ENCODE peak calls at places on chromosomes 1 and 21, in five cellular contexts. U is heart left ventricle, K is BE2C, J is fibroblast of lung, Y is BJ. V is an unnamed sample.

GRCh38 chr1:205344010-205344808 is 12.5 kb downstream of the KLHDC8A start:
- DNase-seq in U (peak), K (peak), J (no peak), Y (no peak), V (no peak)

GRCh38 chr1:115668579-115668978 is 26.8 kb downstream of the VANGL1 start:
- DNase-seq in U (no peak), K (no peak), J (peak), Y (no peak), V (no peak)

GRCh38 chr1:214859647-214860046 is 222.9 kb upstream of the KCNK2 start:
- DNase-seq in U (no peak), K (peak), J (no peak), Y (no peak), V (no peak)

GRCh38 chr1:165543651-165544452 is at the start of gene LRRC52:
- DNase-seq in U (peak), K (peak), J (no peak), Y (no peak), V (no peak)

GRCh38 chr1:111334169-111334568 is 43.5 kb downstream of the CHIA start:
- DNase-seq in U (no peak), K (peak), J (peak), Y (no peak), V (peak)

GRCh38 chr1:2976180-2976562 is 45.1 kb upstream of the ACTRT2 start:
- DNase-seq in U (peak), K (no peak), J (no peak), Y (no peak), V (no peak)

GRCh38 chr21:32411366-32412161 is 942 bp upstream of the EVA1C start:
- DNase-seq in U (peak), K (no peak), J (peak), Y (no peak), V (no peak)

GRCh38 chr21:41447356-41447755 is 21.3 kb downstream of the MX1 start:
- DNase-seq in U (no peak), K (no peak), J (no peak), Y (no peak), V (no peak)

GRCh38 chr1:2602866-2603520 is 16.4 kb downstream of the PRXL2B start:
- DNase-seq in U (peak), K (no peak), J (no peak), Y (no peak), V (no peak)

GRCh38 chr1:228646717-228647522 is 88.4 kb upstream of the RHOU start:
- DNase-seq in U (peak), K (peak), J (peak), Y (no peak), V (peak)

GRCh38 chr1:205639567-205639966 is 7.8 kb upstream of the ELK4 start:
- DNase-seq in U (no peak), K (no peak), J (no peak), Y (no peak), V (no peak)

GRCh38 chr1:240608707-240609106 is 3.2 kb downstream of the GREM2 start:
- DNase-seq in U (no peak), K (peak), J (no peak), Y (no peak), V (no peak)

GRCh38 chr1:220929304-220929703 is 50.1 kb downstream of the HLX start:
- DNase-seq in U (no peak), K (no peak), J (no peak), Y (no peak), V (no peak)

GRCh38 chr1:62076286-62076685 is 118.4 kb upstream of the L1TD1 start:
- DNase-seq in U (no peak), K (peak), J (peak), Y (no peak), V (peak)

GRCh38 chr1:204162498-204163074 is 3.6 kb downstream of the REN start:
- DNase-seq in U (peak), K (peak), J (peak), Y (no peak), V (peak)

GRCh38 chr1:193111641-193112090 is 6.5 kb upstream of the GLRX2 start:
- DNase-seq in U (no peak), K (no peak), J (peak), Y (peak), V (peak)

GRCh38 chr1:78047631-78048030 is 1.9 kb downstream of the GIPC2 start:
- DNase-seq in U (no peak), K (no peak), J (no peak), Y (no peak), V (no peak)

GRCh38 chr1:226692868-226693267 is 46.2 kb downstream of the ITPKB start:
- DNase-seq in U (no peak), K (no peak), J (no peak), Y (no peak), V (no peak)

GRCh38 chr1:58304584-58304983 is 241.9 kb downstream of the OMA1 start:
- DNase-seq in U (no peak), K (no peak), J (no peak), Y (no peak), V (no peak)

GRCh38 chr1:50978144-50978851 is 8.3 kb downstream of the CDKN2C start:
- DNase-seq in U (peak), K (peak), J (peak), Y (no peak), V (no peak)

DNA sequence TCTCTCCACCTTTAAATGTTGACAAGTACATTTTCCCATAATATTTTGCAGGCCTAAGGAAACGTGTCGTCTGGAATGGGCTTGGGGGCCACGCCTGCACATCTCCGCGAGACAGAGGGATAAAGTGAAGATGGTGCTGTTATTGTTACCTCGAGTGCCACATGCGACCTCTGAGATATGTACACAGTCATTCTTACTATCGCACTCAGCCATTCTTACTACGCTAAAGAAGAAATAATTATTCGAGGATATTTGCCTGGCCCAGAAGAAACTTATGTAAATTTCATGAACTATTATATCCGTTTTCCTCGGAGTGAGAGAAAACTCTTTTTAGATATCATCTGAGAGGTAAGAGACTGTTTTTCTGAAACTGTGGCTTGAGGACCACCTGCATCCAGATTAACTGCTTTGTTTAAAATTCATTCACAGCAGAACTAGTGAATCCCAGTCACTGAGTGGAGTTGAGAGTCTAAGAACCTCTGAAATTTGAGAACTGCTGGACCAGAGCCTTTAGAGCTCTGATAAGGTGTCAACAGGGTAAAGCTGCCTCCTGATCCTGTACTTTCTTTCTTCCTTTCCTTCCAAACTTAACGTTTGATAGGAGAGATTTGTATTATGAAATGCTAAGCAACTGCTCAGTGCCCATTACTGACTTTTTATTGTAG is 808 bp downstream of the EXO1 start:
- DNase-seq in U (no peak), K (no peak), J (no peak), Y (no peak), V (no peak)
- H3K4me3 ChIP-seq in U (peak), K (peak), J (peak), Y (peak), V (peak)

DNA sequence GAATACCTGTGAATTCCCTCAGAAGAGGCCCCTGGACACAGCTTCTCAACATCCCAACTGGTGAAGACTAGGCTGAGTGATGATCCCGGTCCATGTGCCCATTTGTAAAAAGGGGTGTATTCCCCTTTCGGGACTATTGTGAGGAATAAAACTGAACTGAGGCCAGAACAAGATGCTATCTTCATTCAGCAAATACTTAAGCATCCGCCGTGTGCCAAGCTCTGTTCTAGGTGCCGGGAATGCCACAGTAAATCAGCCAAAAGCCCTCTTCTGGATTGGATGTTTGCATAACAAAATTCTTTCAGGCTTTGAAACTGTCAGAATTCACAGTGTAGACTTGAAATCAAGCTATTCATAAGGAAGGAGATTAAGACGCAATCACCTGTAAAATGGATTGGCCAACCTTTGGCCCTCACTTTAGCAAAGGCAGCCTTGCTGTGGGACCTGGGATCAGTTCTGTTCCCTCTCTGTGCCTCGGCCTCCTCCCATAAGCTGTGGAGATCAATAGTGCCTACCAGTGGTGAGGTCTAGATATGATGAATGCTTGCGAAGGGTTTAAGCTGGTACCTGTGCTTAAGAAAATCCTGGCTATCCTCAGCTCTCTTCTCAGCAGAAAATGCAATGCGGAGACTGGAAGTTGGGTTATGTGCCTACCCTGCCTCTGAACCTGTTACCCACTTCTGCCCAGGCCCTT is 1.8 kb downstream of the ALPL start:
- DNase-seq in U (no peak), K (no peak), J (peak), Y (no peak), V (no peak)
- TF ChIP-seq CTCF in U (no peak), K (no peak), J (no peak), Y (peak), V (no peak)

GRCh38 chr1:230424440-230425251 is 1.5 kb downstream of the PGBD5 start:
- DNase-seq in U (no peak), K (peak), J (no peak), Y (no peak), V (no peak)

GRCh38 chr1:230423936-230424335 is 2.2 kb downstream of the PGBD5 start:
- DNase-seq in U (no peak), K (no peak), J (no peak), Y (no peak), V (no peak)

GRCh38 chr1:230423261-230423660 is 2.9 kb downstream of the PGBD5 start:
- DNase-seq in U (no peak), K (no peak), J (no peak), Y (no peak), V (no peak)

GRCh38 chr1:230422221-230422981 is 3.7 kb downstream of the PGBD5 start:
- DNase-seq in U (no peak), K (peak), J (no peak), Y (no peak), V (no peak)

DNA sequence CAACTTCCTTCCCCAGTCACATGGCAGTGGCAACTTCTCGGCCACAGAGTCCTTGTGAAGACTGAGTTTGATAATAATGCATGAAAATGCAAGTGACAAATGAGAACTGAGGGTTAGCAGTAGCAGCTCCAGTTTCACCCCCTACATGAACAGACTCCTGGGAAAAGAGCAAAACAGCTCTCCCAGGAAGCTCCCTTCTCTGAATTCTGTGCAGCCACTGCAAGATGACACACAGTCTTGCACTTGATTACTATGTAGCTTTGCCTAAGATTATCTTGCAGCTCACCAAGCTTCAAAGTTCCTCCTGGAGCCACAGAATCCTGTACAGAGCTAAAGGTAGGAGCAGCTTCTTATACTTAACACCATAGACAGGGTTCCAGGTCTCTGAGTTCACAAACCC is 4.6 kb downstream of the PGBD5 start:
- DNase-seq in U (no peak), K (no peak), J (no peak), Y (no peak), V (no peak)
- H3K4me3 ChIP-seq in U (no peak), K (no peak), J (no peak), Y (no peak), V (no peak)

GRCh38 chr1:23387494-23387893 is 17.9 kb upstream of the ZNF436 start:
- DNase-seq in U (no peak), K (no peak), J (no peak), Y (no peak), V (no peak)
- TF ChIP-seq CTCF in U (no peak), K (no peak), J (no peak), Y (no peak), V (no peak)

GRCh38 chr1:43981636-43982035 is 2.6 kb downstream of the B4GALT2 start:
- DNase-seq in U (no peak), K (no peak), J (no peak), Y (no peak), V (no peak)

GRCh38 chr1:43982241-43982640 is 3.2 kb downstream of the B4GALT2 start:
- DNase-seq in U (no peak), K (no peak), J (no peak), Y (no peak), V (no peak)

GRCh38 chr1:43979528-43980254 is 681 bp downstream of the B4GALT2 start:
- DNase-seq in U (peak), K (peak), J (peak), Y (no peak), V (no peak)

GRCh38 chr1:43980255-43981134 is 1.5 kb downstream of the B4GALT2 start:
- DNase-seq in U (no peak), K (no peak), J (peak), Y (no peak), V (no peak)

DNA sequence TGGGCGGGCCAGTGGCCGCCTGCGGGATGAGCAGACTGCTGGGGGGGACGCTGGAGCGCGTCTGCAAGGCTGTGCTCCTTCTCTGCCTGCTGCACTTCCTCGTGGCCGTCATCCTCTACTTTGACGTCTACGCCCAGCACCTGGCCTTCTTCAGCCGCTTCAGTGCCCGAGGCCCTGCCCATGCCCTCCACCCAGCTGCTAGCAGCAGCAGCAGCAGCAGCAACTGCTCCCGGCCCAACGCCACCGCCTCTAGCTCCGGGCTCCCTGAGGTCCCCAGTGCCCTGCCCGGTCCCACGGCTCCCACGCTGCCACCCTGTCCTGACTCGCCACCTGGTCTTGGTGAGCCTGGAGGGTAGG is 2.1 kb downstream of the B4GALT2 start:
- DNase-seq in U (no peak), K (no peak), J (no peak), Y (no peak), V (no peak)
- H3K4me3 ChIP-seq in U (no peak), K (no peak), J (no peak), Y (no peak), V (peak)

DNA sequence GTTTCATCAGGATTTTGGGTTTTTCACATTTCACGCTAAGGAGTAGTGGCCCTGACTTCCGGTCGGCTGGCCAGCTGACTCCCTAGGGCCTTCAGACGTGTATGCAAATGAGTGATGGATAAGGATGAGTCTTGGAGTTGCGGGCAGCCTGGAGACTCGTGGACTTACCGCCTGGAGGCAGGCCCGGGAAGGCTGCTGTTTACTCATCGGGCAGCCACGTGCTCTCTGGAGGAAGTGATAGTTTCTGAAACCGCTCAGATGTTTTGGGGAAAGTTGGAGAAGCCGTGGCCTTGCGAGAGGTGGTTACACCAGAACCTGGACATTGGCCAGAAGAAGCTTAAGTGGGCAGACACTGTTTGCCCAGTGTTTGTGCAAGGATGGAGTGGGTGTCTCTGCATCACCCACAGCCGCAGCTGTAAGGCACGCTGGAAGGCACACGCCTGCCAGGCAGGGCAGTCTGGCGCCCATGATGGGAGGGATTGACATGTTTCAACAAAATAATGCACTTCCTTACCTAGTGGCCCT is 23.1 kb upstream of the TNFRSF1B start:
- DNase-seq in U (peak), K (no peak), J (peak), Y (peak), V (peak)
- TF ChIP-seq CTCF in U (no peak), K (no peak), J (peak), Y (peak), V (no peak)